ENCODE peak calls at places on chromosomes 4 and X, in four cellular contexts. I is mesendoderm, W is colonic mucosa, A is kidney. U is an unnamed sample.

GRCh38 chr4:41890085-41890484 is 45.1 kb upstream of the TMEM33 start:
- DNase-seq in W (no peak), I (no peak), A (no peak), U (no peak)

GRCh38 chrX:68261060-68261672 is 172.1 kb downstream of the OPHN1 start:
- DNase-seq in A (no peak), W (no peak), I (no peak), U (no peak)

GRCh38 chr4:16532240-16532990 is 306.1 kb upstream of the TAPT1 start:
- DNase-seq in W (no peak), I (no peak), A (no peak), U (no peak)

GRCh38 chr4:41363384-41363981 is 106.8 kb downstream of the UCHL1 start:
- DNase-seq in A (no peak), I (peak), W (no peak), U (no peak)

GRCh38 chrX:22220941-22221340 is 51.8 kb upstream of the CBLL2 start:
- DNase-seq in W (no peak), A (no peak), I (peak), U (no peak)

GRCh38 chr4:186688150-186688943 is 35.3 kb downstream of the FAT1 start:
- DNase-seq in W (no peak), A (no peak), I (peak), U (no peak)

GRCh38 chr4:99711657-99712056 is 54.0 kb upstream of the C4orf54 start:
- DNase-seq in I (no peak), A (no peak), W (no peak), U (no peak)

GRCh38 chr4:107757860-107758476 is 37.9 kb upstream of the PAPSS1 start:
- DNase-seq in W (no peak), I (no peak), A (no peak), U (no peak)

GRCh38 chr4:145154573-145154972 is 25.8 kb downstream of the OTUD4 start:
- DNase-seq in W (no peak), A (no peak), I (peak), U (no peak)

GRCh38 chr4:5751918-5752802 is 41.2 kb downstream of the EVC start:
- DNase-seq in I (peak), A (no peak), W (peak), U (no peak)

GRCh38 chr4:159540501-159540900 is 437.6 kb downstream of the RAPGEF2 start:
- DNase-seq in I (peak), W (no peak), A (no peak), U (no peak)

GRCh38 chr4:74158561-74159396 is 861 bp downstream of the MTHFD2L start:
- DNase-seq in A (no peak), I (peak), W (no peak), U (no peak)

GRCh38 chrX:54482839-54483593 is 13.0 kb downstream of the FGD1 start:
- DNase-seq in A (peak), I (peak), W (peak), U (no peak)

GRCh38 chr4:20017035-20017434 is 234.7 kb upstream of the SLIT2 start:
- DNase-seq in I (no peak), A (no peak), W (no peak), U (no peak)

GRCh38 chr4:52572936-52573485 is 86.1 kb downstream of the USP46 start:
- DNase-seq in W (no peak), I (no peak), A (no peak), U (no peak)

GRCh38 chr4:132395576-132395975 is 753.5 kb upstream of the PCDH10 start:
- DNase-seq in A (no peak), W (no peak), I (no peak), U (no peak)

GRCh38 chrX:65667157-65667502 is 324 bp upstream of the MSN start:
- DNase-seq in W (no peak), I (no peak), A (no peak), U (no peak)

GRCh38 chr4:81173213-81173612 is 41.8 kb downstream of the PRKG2 start:
- DNase-seq in A (no peak), I (no peak), W (no peak), U (no peak)

GRCh38 chr4:101593666-101594065 is 196.9 kb upstream of the BANK1 start:
- DNase-seq in A (no peak), W (no peak), I (no peak), U (no peak)

GRCh38 chr4:151099976-151100417 is 569 bp downstream of the RPS3A start:
- DNase-seq in W (no peak), I (no peak), A (no peak), U (no peak)

GRCh38 chrX:51614353-51614752 is 4.4 kb downstream of the CENPVL3 start:
- DNase-seq in A (no peak), W (no peak), I (peak), U (no peak)

GRCh38 chr4:126475730-126476129 is 1157.0 kb upstream of the INTU start:
- DNase-seq in I (no peak), A (no peak), W (no peak), U (no peak)

GRCh38 chr4:138445098-138445497 is 202.9 kb upstream of the SLC7A11 start:
- DNase-seq in I (no peak), A (no peak), W (no peak), U (no peak)

GRCh38 chrX:153641575-153642312 is 5.3 kb upstream of the DUSP9 start:
- DNase-seq in I (peak), A (no peak), W (no peak), U (no peak)
- H3K4me3 ChIP-seq in I (no peak), A (no peak), W (no peak), U (peak)

DNA sequence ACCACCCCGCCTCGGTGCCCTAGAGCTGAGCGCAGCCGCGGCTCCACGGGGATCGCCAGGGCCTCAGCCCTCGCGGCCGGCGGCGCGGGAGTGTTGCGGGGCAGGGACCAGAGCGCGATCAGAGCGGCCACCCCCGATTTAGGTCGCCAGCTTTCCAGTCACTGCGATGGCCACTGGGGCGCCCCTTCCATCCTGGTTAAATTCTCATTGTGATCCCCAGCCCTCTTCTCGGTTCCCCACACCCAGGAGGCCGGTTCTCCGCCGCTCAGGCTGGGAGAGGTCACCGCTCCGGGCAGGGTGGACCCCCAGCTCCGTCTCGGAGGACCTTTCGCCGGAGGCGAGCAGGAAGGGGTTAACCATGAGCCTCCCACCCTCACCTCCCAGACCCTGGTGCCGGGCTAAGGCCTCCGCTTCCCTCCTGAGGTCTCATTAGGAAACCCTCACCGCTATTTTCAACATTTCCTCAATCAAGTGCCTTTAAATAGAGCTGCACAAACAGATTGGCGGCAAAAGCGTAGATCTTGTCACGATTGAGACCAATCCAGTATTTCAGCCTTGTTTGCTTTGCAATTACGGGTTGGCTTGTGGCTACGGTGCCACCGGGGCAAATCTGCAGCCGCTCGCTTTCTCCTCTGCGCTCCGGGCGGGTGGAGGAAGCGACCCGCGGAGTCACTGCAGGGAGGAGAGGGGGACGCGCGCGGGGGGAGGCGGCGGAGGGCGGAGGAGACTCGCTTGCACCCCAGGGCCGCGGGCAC is 8.3 kb upstream of the HAND2 start:
- DNase-seq in I (peak), W (no peak), A (no peak), U (no peak)
- H3K4me3 ChIP-seq in I (peak), W (peak), A (peak), U (no peak)

DNA sequence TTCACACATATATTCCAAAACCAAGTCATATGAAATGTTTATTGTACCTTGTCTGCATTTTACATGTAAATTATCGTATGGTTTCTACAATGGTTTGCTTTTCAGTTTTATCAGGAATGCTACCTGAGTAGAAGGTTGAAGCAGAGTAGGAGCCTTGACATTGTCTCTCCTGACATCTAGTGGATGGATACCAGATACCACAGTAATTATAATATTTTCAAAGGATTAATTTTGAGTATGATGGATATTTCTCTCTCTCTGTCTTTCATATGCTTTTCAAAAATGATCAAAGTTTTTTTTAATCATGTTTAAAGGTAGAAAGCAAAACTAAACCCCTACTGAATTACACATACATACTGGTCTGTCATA is 109.4 kb upstream of the KLHL13 start:
- DNase-seq in A (no peak), I (peak), W (no peak), U (no peak)
- H3K4me3 ChIP-seq in A (peak), I (no peak), W (no peak), U (no peak)

DNA sequence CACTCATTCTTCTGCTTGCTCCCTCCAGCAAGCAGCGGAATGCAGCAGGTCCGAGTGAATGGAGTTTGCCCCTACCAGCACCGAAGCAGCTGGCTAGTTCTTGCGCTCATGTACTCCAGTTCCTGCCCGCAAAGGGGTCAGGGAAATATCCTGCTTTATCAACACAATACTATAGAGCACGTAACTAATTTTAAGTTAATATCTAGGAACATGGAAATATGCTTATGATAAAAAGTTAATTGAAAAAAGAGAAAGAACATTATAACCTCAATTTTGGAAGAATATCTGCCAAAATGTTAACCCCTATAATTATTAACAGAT is 195.6 kb downstream of the SNCA start:
- DNase-seq in I (no peak), W (no peak), A (no peak), U (no peak)
- H3K4me3 ChIP-seq in I (no peak), W (no peak), A (peak), U (peak)

DNA sequence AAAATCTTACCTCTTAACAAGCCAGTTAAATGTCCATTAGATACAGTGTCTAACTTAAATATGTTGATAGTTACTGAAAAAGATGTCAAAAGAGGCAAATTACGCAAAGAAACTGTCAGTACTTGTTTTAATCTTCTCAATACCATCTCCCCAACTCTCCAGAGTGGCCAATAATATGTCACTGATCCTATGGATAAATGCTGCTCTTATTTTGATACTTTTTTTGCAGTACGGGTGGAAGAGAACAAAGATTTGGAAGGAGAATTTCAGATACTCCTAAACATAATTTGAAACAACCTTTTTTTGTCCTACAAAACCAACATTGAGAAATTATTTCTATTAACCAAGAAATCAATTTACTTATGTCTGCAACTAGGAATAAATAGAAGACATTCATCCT is 192.6 kb downstream of the CBR4 start:
- DNase-seq in A (no peak), W (no peak), I (no peak), U (no peak)
- H3K4me3 ChIP-seq in A (peak), W (no peak), I (no peak), U (no peak)

GRCh38 chrX:40047485-40047884 is 50.3 kb downstream of the BCOR start:
- DNase-seq in I (no peak), W (no peak), A (no peak), U (no peak)
- H3K4me3 ChIP-seq in I (no peak), W (no peak), A (no peak), U (no peak)

DNA sequence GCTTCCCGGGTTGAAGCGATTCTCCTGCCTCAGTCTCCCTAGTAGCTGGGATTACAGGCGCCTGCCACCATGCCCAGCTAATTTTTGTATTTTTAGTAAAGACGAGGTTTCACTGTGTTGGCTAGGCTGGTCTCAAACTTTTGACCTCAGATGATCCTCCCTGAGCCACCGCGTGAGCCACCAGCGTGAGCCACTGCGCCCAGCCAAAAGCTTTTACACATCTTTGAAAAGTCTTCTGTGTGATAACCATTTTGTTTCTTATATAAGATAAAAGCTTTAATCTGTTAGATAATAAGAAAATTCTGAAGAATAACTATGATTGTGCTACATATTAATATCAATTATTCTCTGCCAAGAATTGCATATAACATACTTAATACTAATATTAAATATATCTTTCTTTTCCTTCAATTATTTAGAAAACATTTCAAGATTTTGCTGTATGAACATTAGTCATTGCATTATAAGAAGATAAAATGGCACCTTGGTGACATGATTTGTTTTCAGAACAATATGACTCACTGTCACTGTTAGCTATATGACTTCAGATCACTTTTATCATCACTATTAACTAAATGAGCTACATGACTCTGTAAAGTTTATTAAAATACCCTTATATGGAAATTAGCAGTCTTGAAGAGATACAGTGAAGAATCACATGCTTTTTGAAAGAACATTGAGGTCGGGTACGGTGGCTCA is 33.4 kb downstream of the RUFY3 start:
- DNase-seq in A (no peak), W (no peak), I (no peak), U (no peak)
- H3K4me3 ChIP-seq in A (no peak), W (no peak), I (no peak), U (no peak)

DNA sequence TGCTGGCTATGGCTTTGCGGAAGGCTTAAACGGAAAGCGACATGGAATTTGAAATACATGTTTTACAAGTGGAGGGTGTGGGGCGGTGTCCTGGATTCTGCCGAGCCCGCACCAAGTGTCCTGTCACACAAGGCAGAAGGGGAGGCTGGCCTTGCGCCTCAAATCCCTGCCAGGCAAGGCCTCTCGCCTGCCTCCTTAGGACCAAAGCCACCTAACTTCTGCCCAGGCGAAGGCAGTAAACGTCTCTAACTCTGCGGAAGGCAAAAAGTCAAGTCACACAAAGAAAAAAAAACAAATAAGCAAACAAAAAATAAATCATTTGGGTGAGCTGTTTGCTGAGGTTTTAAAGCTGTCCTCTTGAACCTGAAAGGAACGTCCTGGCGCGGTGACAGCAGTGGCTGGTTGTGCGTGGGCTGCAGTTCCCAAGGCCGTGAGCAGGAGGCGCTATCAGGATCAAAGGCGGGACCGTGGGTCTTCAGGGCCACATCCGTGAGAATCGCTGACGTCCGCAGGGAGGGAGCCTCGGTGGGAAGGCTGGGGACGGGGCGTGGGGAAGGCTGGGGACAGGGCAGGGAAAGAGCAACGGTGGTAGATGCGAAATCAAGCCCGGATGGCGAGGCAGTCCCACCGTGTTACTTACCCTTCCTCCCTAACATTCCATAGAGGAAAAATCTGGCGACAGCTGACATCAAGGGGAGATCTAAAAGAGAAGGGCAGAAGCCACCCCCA is 99.1 kb downstream of the TRAPPC11 start:
- DNase-seq in A (peak), I (peak), W (peak), U (no peak)
- H3K4me3 ChIP-seq in A (no peak), I (peak), W (no peak), U (no peak)

DNA sequence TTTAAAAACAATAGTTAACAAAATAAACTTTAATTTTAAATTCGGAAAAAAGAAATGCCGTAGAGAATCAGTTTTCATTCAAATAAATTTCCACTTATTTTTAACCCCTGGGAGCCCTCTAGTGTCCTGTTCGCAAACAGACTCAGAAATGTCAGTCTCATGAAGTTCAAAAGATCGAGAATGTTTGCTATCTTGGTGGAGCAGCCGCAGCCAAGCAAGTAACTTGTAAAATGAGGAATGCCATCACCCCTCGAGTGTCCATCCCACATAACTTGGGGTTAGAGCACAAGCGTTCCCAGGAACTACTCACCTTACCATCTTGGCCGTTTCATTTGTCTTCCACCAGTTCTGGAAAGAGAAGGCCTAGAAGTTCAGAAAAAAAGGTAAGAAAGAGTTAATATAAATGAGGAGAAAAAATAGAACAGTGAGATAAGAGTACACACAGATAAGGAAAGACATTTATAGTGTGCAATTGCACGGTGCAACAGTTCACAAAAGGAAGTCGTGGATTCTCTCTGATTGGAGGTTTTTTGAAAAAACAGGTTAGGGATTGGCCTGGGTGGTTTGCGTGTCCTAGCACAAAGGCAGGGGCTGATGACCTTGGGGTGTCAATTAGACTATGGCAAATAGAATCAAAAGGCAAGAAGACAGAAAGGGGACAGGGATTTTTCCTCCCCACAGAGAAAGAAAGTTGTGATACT is at the start of gene GASK1B:
- DNase-seq in A (no peak), I (peak), W (peak), U (peak)
- H3K4me3 ChIP-seq in A (peak), I (no peak), W (peak), U (peak)

U was measured in Caco-2.